ENCODE peak calls at places on chromosomes 2 and 18, in five cellular contexts. J is A673, C is ovary, W is gastrocnemius medialis, B is tibial nerve. O is an unnamed sample. For H3K4me1 and H3K36me3, the result is how much of the 10 kb centered on the place peaks cover.

GRCh38 chr18:62741118-62741566 is 25.8 kb downstream of the PHLPP1 start:
- DNase-seq in W (no peak), C (no peak), J (peak), B (no peak), O (no peak)

GRCh38 chr2:235747868-235748144 is 254.0 kb downstream of the AGAP1 start:
- DNase-seq in J (peak), C (no peak), B (no peak), W (no peak), O (no peak)

GRCh38 chr18:49558356-49558755 is 3.5 kb upstream of the LIPG start:
- DNase-seq in W (no peak), B (no peak), J (no peak), C (no peak), O (no peak)

GRCh38 chr2:166088634-166089033 is 39.2 kb downstream of the SCN1A start:
- DNase-seq in W (no peak), B (no peak), J (no peak), C (no peak), O (no peak)

GRCh38 chr2:239393941-239394340 is 6.9 kb downstream of the HDAC4 start:
- DNase-seq in C (peak), W (no peak), J (no peak), B (no peak), O (no peak)

GRCh38 chr2:85678794-85679672 is 11.0 kb upstream of the SFTPB start:
- DNase-seq in C (peak), W (peak), J (peak), B (peak), O (peak)

GRCh38 chr2:18719978-18720775 is 130.8 kb upstream of the NT5C1B start:
- DNase-seq in B (no peak), W (no peak), J (no peak), C (no peak), O (peak)

GRCh38 chr2:218152777-218153176 is 14.0 kb downstream of the CXCR1 start:
- DNase-seq in B (no peak), C (no peak), J (no peak), W (no peak), O (no peak)

GRCh38 chr18:73735836-73736235 is 411.8 kb downstream of the FBXO15 start:
- DNase-seq in C (no peak), W (no peak), B (no peak), J (no peak), O (no peak)

GRCh38 chr2:222283634-222284033 is 15.2 kb downstream of the PAX3 start:
- DNase-seq in C (no peak), B (no peak), J (no peak), W (peak), O (no peak)

GRCh38 chr2:151716721-151717120 is 17.6 kb downstream of the NEB start:
- DNase-seq in W (no peak), J (no peak), B (no peak), C (no peak), O (no peak)

GRCh38 chr2:54638774-54639187 is 84.7 kb upstream of the EML6 start:
- DNase-seq in C (no peak), W (no peak), J (peak), B (no peak), O (no peak)

GRCh38 chr18:13513015-13513414 is 213.3 kb downstream of the FAM210A start:
- DNase-seq in W (peak), J (no peak), C (no peak), B (no peak), O (no peak)

GRCh38 chr2:115194623-115195022 is 752.2 kb downstream of the DPP10 start:
- DNase-seq in B (no peak), W (no peak), C (no peak), J (no peak), O (no peak)

GRCh38 chr2:88334418-88334817 is 118.1 kb downstream of the FOXI3 start:
- DNase-seq in C (no peak), J (no peak), W (no peak), B (no peak), O (no peak)

GRCh38 chr18:48988508-48989303 is 37.9 kb upstream of the SMAD7 start:
- DNase-seq in B (no peak), C (no peak), W (no peak), J (no peak), O (no peak)

GRCh38 chr18:33960393-33960792 is 264.3 kb downstream of the NOL4 start:
- DNase-seq in W (no peak), B (no peak), J (peak), C (no peak), O (no peak)

GRCh38 chr2:230418341-230419016 is 2.5 kb downstream of the SP100 start:
- DNase-seq in C (no peak), B (no peak), J (no peak), W (no peak), O (no peak)

GRCh38 chr2:112712903-112713584 is 7.8 kb upstream of the NT5DC4 start:
- DNase-seq in B (no peak), C (no peak), J (no peak), W (no peak), O (peak)

GRCh38 chr2:237154050-237154638 is 68.5 kb downstream of the COPS8 start:
- DNase-seq in C (peak), W (no peak), J (peak), B (no peak), O (peak)

GRCh38 chr2:108069515-108070310 is 83.4 kb downstream of the SLC5A7 start:
- DNase-seq in B (no peak), J (no peak), W (no peak), C (no peak), O (no peak)

GRCh38 chr2:216115224-216115582 is 6.1 kb downstream of the XRCC5 start:
- DNase-seq in C (no peak), W (no peak), B (no peak), J (peak), O (peak)

GRCh38 chr2:237459741-237460174 is 27.3 kb upstream of the MLPH start:
- DNase-seq in C (no peak), B (no peak), J (no peak), W (no peak), O (peak)

GRCh38 chr2:119644186-119644585 is 34.8 kb upstream of the TMEM177 start:
- DNase-seq in J (no peak), W (no peak), C (no peak), B (no peak), O (peak)

GRCh38 chr18:26717123-26717522 is 148.4 kb downstream of the AQP4 start:
- DNase-seq in W (no peak), B (no peak), J (no peak), C (no peak), O (no peak)

GRCh38 chr2:234467289-234467688 is 29.6 kb downstream of the ARL4C start:
- DNase-seq in C (no peak), B (no peak), J (no peak), W (no peak), O (no peak)

GRCh38 chr18:54717673-54718435 is 110.4 kb upstream of the RAB27B start:
- DNase-seq in C (no peak), W (no peak), B (no peak), J (no peak), O (peak)

GRCh38 chr2:20052229-20052871 is 922 bp upstream of the LAPTM4A start:
- DNase-seq in W (no peak), C (no peak), B (no peak), J (peak), O (peak)

GRCh38 chr2:45813003-45813601 is 161.6 kb downstream of the PRKCE start:
- DNase-seq in C (no peak), B (no peak), J (no peak), W (no peak), O (peak)

GRCh38 chr18:59814872-59815271 is 84.9 kb upstream of the PMAIP1 start:
- DNase-seq in J (no peak), C (no peak), W (no peak), B (no peak), O (no peak)

GRCh38 chr2:20496069-20496468 is 49.2 kb downstream of the RHOB start:
- DNase-seq in C (no peak), B (no peak), W (peak), J (no peak), O (no peak)

GRCh38 chr2:120862254-120863172 is 126.8 kb downstream of the GLI2 start:
- DNase-seq in B (no peak), J (no peak), C (no peak), W (no peak), O (no peak)

GRCh38 chr2:201930831-201931230 is 102.8 kb upstream of the FZD7 start:
- DNase-seq in J (no peak), C (no peak), B (no peak), W (no peak), O (no peak)

GRCh38 chr2:28161466-28161865 is 231.2 kb upstream of the FOSL2 start:
- DNase-seq in C (no peak), B (no peak), W (no peak), J (no peak), O (peak)

GRCh38 chr2:2600466-2600865 is 269.4 kb upstream of the MYT1L start:
- DNase-seq in C (no peak), J (no peak), W (no peak), B (no peak), O (no peak)

GRCh38 chr2:88396209-88396608 is 56.3 kb downstream of the FOXI3 start:
- DNase-seq in J (no peak), W (no peak), B (no peak), C (no peak), O (no peak)

GRCh38 chr2:65103013-65103720 is 26.7 kb downstream of the RAB1A start:
- DNase-seq in C (peak), J (no peak), B (no peak), W (no peak), O (no peak)

DNA sequence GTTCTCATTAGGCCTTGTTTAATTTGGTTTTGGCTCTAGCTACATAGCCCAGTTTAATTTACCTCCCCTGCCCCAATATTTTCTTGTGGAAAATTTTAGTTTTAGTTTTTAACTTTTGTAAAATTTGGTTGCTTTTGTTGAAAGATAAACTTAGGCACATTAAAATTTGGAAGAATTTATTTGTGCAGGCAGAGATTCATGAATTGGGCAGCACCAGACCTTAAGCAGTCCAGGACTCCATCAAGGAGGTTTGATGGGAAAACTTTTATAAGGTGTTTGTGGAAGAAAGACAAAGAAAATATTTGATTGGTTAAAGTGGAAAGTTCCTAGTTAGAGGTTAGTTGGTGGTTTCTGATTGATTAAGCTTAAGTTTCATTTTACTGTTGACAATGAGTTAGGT is 16.4 kb upstream of the PNPT1 start:
- DNase-seq in C (no peak), W (no peak), J (no peak), B (no peak), O (no peak)
- H3K4me1 ChIP-seq in C (under half), W (under half), J (under half), B (under half), O (under half)

GRCh38 chr2:96551605-96552283 is 15.2 kb downstream of the ARID5A start:
- DNase-seq in C (no peak), B (no peak), W (no peak), J (no peak), O (no peak)

GRCh38 chr2:96552284-96553175 is 16.0 kb downstream of the ARID5A start:
- DNase-seq in W (no peak), C (no peak), J (no peak), B (no peak), O (no peak)

GRCh38 chr2:96549466-96549785 is 12.9 kb downstream of the ARID5A start:
- DNase-seq in W (no peak), B (no peak), C (no peak), J (no peak), O (no peak)

GRCh38 chr2:96549967-96550786 is 13.6 kb downstream of the ARID5A start:
- DNase-seq in B (no peak), C (no peak), W (peak), J (no peak), O (peak)

GRCh38 chr2:96550787-96551604 is 14.4 kb downstream of the ARID5A start:
- DNase-seq in B (no peak), W (no peak), C (no peak), J (no peak), O (no peak)
- H3K36me3 ChIP-seq in B (under half), W (under half), C (under half), J (under half), O (under half)

GRCh38 chr2:16626997-16627605 is 38.5 kb downstream of the CYRIA start:
- DNase-seq in B (no peak), W (no peak), C (no peak), J (no peak), O (no peak)

GRCh38 chr2:16626497-16626896 is 39.1 kb downstream of the CYRIA start:
- DNase-seq in B (no peak), W (peak), J (peak), C (no peak), O (no peak)

GRCh38 chr2:16625201-16625729 is 40.4 kb downstream of the CYRIA start:
- DNase-seq in J (peak), C (no peak), B (no peak), W (peak), O (peak)

GRCh38 chr2:16624419-16624745 is 41.3 kb downstream of the CYRIA start:
- DNase-seq in W (no peak), B (no peak), J (no peak), C (no peak), O (no peak)

GRCh38 chr2:16625759-16626158 is 39.9 kb downstream of the CYRIA start:
- DNase-seq in C (no peak), W (no peak), B (no peak), J (peak), O (no peak)
- H3K4me1 ChIP-seq in C (under half), W (half or more), B (under half), J (half or more), O (under half)

GRCh38 chr2:200877443-200877842 is 11.4 kb downstream of the PPIL3 start:
- DNase-seq in W (no peak), C (no peak), J (no peak), B (no peak), O (no peak)
- H3K36me3 ChIP-seq in W (half or more), C (under half), J (under half), B (under half), O (half or more)

GRCh38 chr2:71592181-71592711 is 138.9 kb downstream of the DYSF start:
- DNase-seq in J (no peak), B (no peak), C (no peak), W (no peak), O (no peak)
- H3K4me1 ChIP-seq in J (under half), B (under half), C (under half), W (under half), O (under half)

DNA sequence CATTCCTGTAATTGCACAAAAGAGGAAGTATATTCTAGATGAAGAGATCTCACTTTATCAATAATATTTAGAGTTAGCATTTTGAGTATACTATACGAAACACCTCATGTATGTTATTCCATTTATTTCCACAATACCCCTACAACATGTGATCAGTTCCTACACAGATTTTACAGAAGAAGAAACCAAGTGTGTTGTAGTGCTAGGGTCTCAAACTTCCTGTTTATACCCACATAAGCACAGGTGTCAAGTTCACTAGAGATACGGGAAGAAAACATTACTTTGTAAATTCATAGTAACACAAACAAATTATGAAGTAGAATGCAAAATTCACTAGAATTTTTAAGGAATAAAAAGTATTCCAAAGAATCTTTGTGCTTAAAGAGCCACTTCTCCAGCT is 46.4 kb downstream of the KCTD18 start:
- DNase-seq in B (no peak), C (no peak), W (no peak), J (no peak), O (no peak)
- H3K36me3 ChIP-seq in B (under half), C (under half), W (under half), J (under half), O (under half)

GRCh38 chr2:157262248-157262647 is 4.7 kb downstream of the GALNT5 start:
- DNase-seq in J (no peak), B (no peak), C (no peak), W (no peak), O (no peak)

GRCh38 chr2:157260403-157261198 is 3.1 kb downstream of the GALNT5 start:
- DNase-seq in B (no peak), J (no peak), C (no peak), W (no peak), O (no peak)

GRCh38 chr2:157264099-157264498 is 6.6 kb downstream of the GALNT5 start:
- DNase-seq in W (no peak), B (no peak), C (no peak), J (peak), O (no peak)

GRCh38 chr2:157258520-157259326 is 1.2 kb downstream of the GALNT5 start:
- DNase-seq in W (no peak), C (no peak), J (no peak), B (no peak), O (no peak)

DNA sequence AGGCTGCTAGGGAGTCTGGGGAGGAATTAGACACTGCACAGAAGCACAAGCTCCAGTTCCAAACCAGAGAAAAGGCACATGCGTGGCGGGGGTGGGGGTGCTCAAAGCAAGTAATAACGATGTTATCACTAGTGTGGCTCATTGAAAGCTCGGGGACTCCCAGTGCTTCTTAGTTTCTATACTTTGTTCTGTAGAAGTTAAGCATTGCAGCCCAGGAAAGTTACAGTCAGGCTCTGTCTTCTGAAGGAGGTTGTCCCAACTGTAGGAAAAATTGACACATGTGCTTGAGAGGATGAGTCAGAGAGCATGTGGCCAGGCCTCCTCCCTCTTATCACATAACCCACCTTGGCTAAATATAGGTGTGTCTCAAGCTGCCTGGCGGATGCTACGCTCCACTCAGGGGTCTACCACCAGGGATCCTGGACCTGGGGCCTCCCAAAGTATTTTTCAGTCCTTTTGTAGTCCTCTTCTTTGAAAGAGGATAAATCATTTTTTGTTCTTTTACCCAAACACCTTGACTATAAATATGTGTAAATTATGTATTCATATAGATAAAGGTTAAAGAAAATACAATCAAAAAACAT is 3.8 kb downstream of the GALNT5 start:
- DNase-seq in J (no peak), C (no peak), B (no peak), W (no peak), O (peak)
- H3K4me1 ChIP-seq in J (under half), C (under half), B (under half), W (under half), O (under half)

DNA sequence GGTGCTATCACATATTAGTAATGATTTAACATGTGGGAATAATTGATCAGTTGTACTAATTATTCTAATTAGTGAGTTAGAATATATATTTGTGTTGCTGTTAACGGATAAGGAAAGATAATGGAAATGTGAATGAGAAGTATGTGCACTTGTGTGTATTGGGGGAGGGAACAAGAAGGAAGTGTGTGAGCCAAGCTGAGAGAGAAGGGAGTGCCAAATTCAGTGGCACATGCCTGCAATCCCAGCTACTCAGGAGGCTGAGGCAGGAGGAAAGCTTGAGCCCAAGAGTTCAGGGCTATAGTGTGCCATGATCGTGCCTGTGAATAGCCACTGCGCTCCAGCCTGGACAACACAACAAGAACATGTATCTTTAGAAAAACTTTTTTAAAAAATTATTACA is 9.3 kb downstream of the BARD1 start:
- DNase-seq in B (no peak), J (no peak), C (no peak), W (no peak), O (no peak)
- H3K36me3 ChIP-seq in B (under half), J (under half), C (under half), W (under half), O (under half)

GRCh38 chr18:24228661-24229053 is 89.8 kb downstream of the CABYR start:
- DNase-seq in J (no peak), C (no peak), B (no peak), W (no peak), O (no peak)
- H3K4me1 ChIP-seq in J (under half), C (under half), B (under half), W (half or more), O (under half)

GRCh38 chr2:197539734-197540133 is 23.9 kb downstream of the MOB4 start:
- DNase-seq in B (no peak), W (no peak), J (no peak), C (no peak), O (no peak)
- H3K36me3 ChIP-seq in B (under half), W (half or more), J (under half), C (under half), O (under half)

O was measured in cardiac muscle cell.